ENCODE peak calls at places on chromosomes 11 and 22, in five cellular contexts. S is left ventricle myocardium inferior; P is activated CD4-positive, alpha-beta T cell treated with anti-CD3 and anti-CD28 coated beads for 24 hours; D is right lobe of liver; B is NB4. O is an unnamed sample.

GRCh38 chr11:134578807-134579708 is 167.0 kb upstream of the B3GAT1 start:
- DNase-seq in S (no peak), D (no peak), B (peak), P (no peak), O (no peak)

GRCh38 chr11:121145826-121146225 is 44.8 kb downstream of the TECTA start:
- DNase-seq in B (no peak), D (no peak), P (no peak), S (no peak), O (no peak)

GRCh38 chr11:103222801-103223200 is 113.6 kb downstream of the DYNC2H1 start:
- DNase-seq in B (no peak), P (no peak), D (no peak), S (no peak), O (no peak)

GRCh38 chr11:68314886-68315580 is 2.6 kb downstream of the LRP5 start:
- DNase-seq in B (no peak), D (peak), P (no peak), S (no peak), O (peak)

GRCh38 chr11:16408619-16409018 is 52.3 kb upstream of the SOX6 start:
- DNase-seq in S (no peak), P (no peak), D (no peak), B (no peak), O (no peak)

GRCh38 chr11:115238802-115239201 is 265.4 kb downstream of the CADM1 start:
- DNase-seq in B (no peak), P (no peak), D (no peak), S (no peak), O (no peak)

GRCh38 chr22:33625959-33626358 is 294.3 kb downstream of the LARGE1 start:
- DNase-seq in S (no peak), B (no peak), P (no peak), D (no peak), O (no peak)

GRCh38 chr11:1152316-1153104 is 5.2 kb upstream of the MUC5AC start:
- DNase-seq in P (no peak), S (no peak), B (peak), D (peak), O (no peak)

GRCh38 chr22:49155809-49156580 is 671.7 kb downstream of the BRD1 start:
- DNase-seq in S (no peak), D (no peak), P (no peak), B (peak), O (no peak)

GRCh38 chr11:10902756-10903155 is 44.9 kb upstream of the ZBED5 start:
- DNase-seq in B (no peak), D (no peak), S (no peak), P (no peak), O (no peak)

GRCh38 chr22:25072406-25072805 is 119.9 kb downstream of the KIAA1671 start:
- DNase-seq in D (no peak), S (no peak), B (no peak), P (no peak), O (no peak)

GRCh38 chr11:79661373-79661772 is 220.5 kb upstream of the TENM4 start:
- DNase-seq in D (no peak), P (no peak), B (no peak), S (no peak), O (no peak)

GRCh38 chr11:108025387-108026080 is 16.8 kb downstream of the CUL5 start:
- DNase-seq in S (no peak), D (no peak), B (no peak), P (no peak), O (no peak)

GRCh38 chr11:76169473-76169881 is 36.8 kb downstream of the WNT11 start:
- DNase-seq in D (no peak), B (no peak), P (no peak), S (no peak), O (no peak)

GRCh38 chr22:37161442-37161841 is 11.7 kb upstream of the IL2RB start:
- DNase-seq in B (peak), D (no peak), S (no peak), P (no peak), O (no peak)

GRCh38 chr11:47991894-47992293 is 11.5 kb downstream of the PTPRJ start:
- DNase-seq in D (no peak), S (no peak), B (no peak), P (no peak), O (no peak)

GRCh38 chr22:28017859-28018258 is 98.8 kb upstream of the PITPNB start:
- DNase-seq in B (no peak), P (no peak), D (peak), S (peak), O (peak)